ENCODE peak calls at places on chromosomes 13 and 19, in six cellular contexts. One of them, this sample, is unnamed.

GRCh38 chr19:18657590-18658365 is 20.9 kb downstream of the KLHL26 start:
- DNase-seq in brain microvascular endothelial cell: peak; percentile 95
- DNase-seq in heart left ventricle: peak; percentile 84
- DNase-seq in fibroblast of villous mesenchyme: peak; percentile 94
- DNase-seq in AG09319: no peak
- DNase-seq in GM12865: peak; percentile 47
- DNase-seq in this sample: peak; percentile 81

GRCh38 chr19:3284759-3285646 is 60.5 kb downstream of the CELF5 start:
- DNase-seq in brain microvascular endothelial cell: peak; percentile 90
- DNase-seq in heart left ventricle: no peak
- DNase-seq in fibroblast of villous mesenchyme: peak; percentile 46
- DNase-seq in AG09319: no peak
- DNase-seq in GM12865: peak; percentile 68
- DNase-seq in this sample: peak; percentile 38

GRCh38 chr13:43475135-43475534 is 311.6 kb downstream of the ENOX1 start:
- DNase-seq in brain microvascular endothelial cell: no peak
- DNase-seq in heart left ventricle: no peak
- DNase-seq in fibroblast of villous mesenchyme: no peak
- DNase-seq in AG09319: no peak
- DNase-seq in GM12865: no peak
- DNase-seq in this sample: peak; percentile 54

GRCh38 chr13:20193924-20194631 is 1.3 kb upstream of the GJB2 start:
- DNase-seq in brain microvascular endothelial cell: no peak
- DNase-seq in heart left ventricle: no peak
- DNase-seq in fibroblast of villous mesenchyme: no peak
- DNase-seq in AG09319: no peak
- DNase-seq in GM12865: peak; percentile 66
- DNase-seq in this sample: no peak

GRCh38 chr13:110412132-110412912 is 105.2 kb downstream of the COL4A2 start:
- DNase-seq in brain microvascular endothelial cell: peak; percentile 99
- DNase-seq in heart left ventricle: peak; percentile 91
- DNase-seq in fibroblast of villous mesenchyme: peak; percentile 100
- DNase-seq in AG09319: peak; percentile 97
- DNase-seq in GM12865: peak; percentile 74
- DNase-seq in this sample: peak; percentile 100

GRCh38 chr13:31476753-31477152 is 262.6 kb upstream of the RXFP2 start:
- DNase-seq in brain microvascular endothelial cell: peak; percentile 45
- DNase-seq in heart left ventricle: no peak
- DNase-seq in fibroblast of villous mesenchyme: no peak
- DNase-seq in AG09319: no peak
- DNase-seq in GM12865: no peak
- DNase-seq in this sample: peak; percentile 57

GRCh38 chr19:21084343-21084742 is 2.3 kb downstream of the ZNF714 start:
- DNase-seq in brain microvascular endothelial cell: peak; percentile 44
- DNase-seq in heart left ventricle: no peak
- DNase-seq in fibroblast of villous mesenchyme: peak; percentile 73
- DNase-seq in AG09319: no peak
- DNase-seq in GM12865: no peak
- DNase-seq in this sample: peak; percentile 5

GRCh38 chr19:49792829-49793560 is 20.1 kb downstream of the FUZ start:
- DNase-seq in brain microvascular endothelial cell: no peak
- DNase-seq in heart left ventricle: no peak
- DNase-seq in fibroblast of villous mesenchyme: no peak
- DNase-seq in AG09319: no peak
- DNase-seq in GM12865: no peak
- DNase-seq in this sample: no peak

GRCh38 chr13:48975926-48976676 is 389 bp downstream of the FNDC3A start:
- DNase-seq in brain microvascular endothelial cell: peak; percentile 63
- DNase-seq in heart left ventricle: peak; percentile 86
- DNase-seq in fibroblast of villous mesenchyme: peak; percentile 85
- DNase-seq in AG09319: peak; percentile 44
- DNase-seq in GM12865: peak; percentile 94
- DNase-seq in this sample: peak; percentile 75

GRCh38 chr19:16406356-16406755 is 65.4 kb downstream of the EPS15L1 start:
- DNase-seq in brain microvascular endothelial cell: no peak
- DNase-seq in heart left ventricle: no peak
- DNase-seq in fibroblast of villous mesenchyme: no peak
- DNase-seq in AG09319: no peak
- DNase-seq in GM12865: no peak
- DNase-seq in this sample: no peak
- TF ChIP-seq CTCF in brain microvascular endothelial cell: no peak
- TF ChIP-seq CTCF in heart left ventricle: no peak
- TF ChIP-seq CTCF in fibroblast of villous mesenchyme: no peak
- TF ChIP-seq CTCF in AG09319: no peak
- TF ChIP-seq CTCF in GM12865: no peak
- TF ChIP-seq CTCF in this sample: no peak

DNA sequence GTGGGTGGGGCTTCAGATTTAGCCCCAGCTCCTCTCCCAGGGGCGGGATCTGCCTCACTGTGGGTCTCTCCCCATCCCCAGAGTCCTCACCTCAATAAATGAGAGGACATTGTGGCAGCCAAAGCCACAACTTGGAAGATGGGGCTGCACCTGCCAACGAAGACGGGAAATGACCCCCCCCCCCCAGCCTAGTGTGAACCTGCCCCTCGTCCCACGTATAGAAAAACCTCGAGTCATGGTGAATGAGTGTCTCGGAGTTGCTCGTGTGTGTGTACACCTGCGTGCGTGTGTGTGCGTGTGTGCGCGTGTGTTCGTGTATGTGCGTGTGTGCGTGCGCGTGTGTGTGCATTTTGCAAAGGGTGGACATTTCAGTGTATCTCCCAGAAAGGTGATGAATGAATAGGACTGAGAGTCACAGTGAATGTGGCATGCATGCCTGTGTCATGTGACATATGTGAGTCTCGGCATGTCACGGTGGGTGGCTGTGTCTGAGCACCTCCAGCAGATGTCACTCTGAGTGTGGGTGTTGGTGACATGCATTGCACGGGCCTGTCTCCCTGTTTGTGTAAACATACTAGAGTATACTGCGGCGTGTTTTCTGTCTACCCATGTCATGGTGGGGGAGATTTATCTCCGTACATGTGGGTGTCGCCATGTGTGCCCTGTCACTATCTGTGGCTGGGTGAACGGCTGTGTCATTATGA is 1.5 kb upstream of the TRAPPC5 start:
- DNase-seq in brain microvascular endothelial cell: no peak
- DNase-seq in heart left ventricle: no peak
- DNase-seq in fibroblast of villous mesenchyme: no peak
- DNase-seq in AG09319: no peak
- DNase-seq in GM12865: peak; percentile 89
- DNase-seq in this sample: no peak
- TF ChIP-seq CTCF in brain microvascular endothelial cell: no peak
- TF ChIP-seq CTCF in heart left ventricle: no peak
- TF ChIP-seq CTCF in fibroblast of villous mesenchyme: no peak
- TF ChIP-seq CTCF in AG09319: no peak
- TF ChIP-seq CTCF in GM12865: peak; percentile 68
- TF ChIP-seq CTCF in this sample: no peak

GRCh38 chr19:10422846-10423245 is 2.5 kb downstream of the PDE4A start:
- DNase-seq in brain microvascular endothelial cell: no peak
- DNase-seq in heart left ventricle: no peak
- DNase-seq in fibroblast of villous mesenchyme: no peak
- DNase-seq in AG09319: no peak
- DNase-seq in GM12865: no peak
- DNase-seq in this sample: no peak

GRCh38 chr19:10421981-10422461 is 1.7 kb downstream of the PDE4A start:
- DNase-seq in brain microvascular endothelial cell: no peak
- DNase-seq in heart left ventricle: no peak
- DNase-seq in fibroblast of villous mesenchyme: no peak
- DNase-seq in AG09319: no peak
- DNase-seq in GM12865: no peak
- DNase-seq in this sample: no peak

GRCh38 chr19:10419646-10420443 is 493 bp upstream of the PDE4A start:
- DNase-seq in brain microvascular endothelial cell: peak; percentile 91
- DNase-seq in heart left ventricle: no peak
- DNase-seq in fibroblast of villous mesenchyme: peak; percentile 76
- DNase-seq in AG09319: no peak
- DNase-seq in GM12865: peak; percentile 73
- DNase-seq in this sample: peak; percentile 45

GRCh38 chr19:10420444-10421239 is at the start of gene PDE4A:
- DNase-seq in brain microvascular endothelial cell: no peak
- DNase-seq in heart left ventricle: no peak
- DNase-seq in fibroblast of villous mesenchyme: peak; percentile 40
- DNase-seq in AG09319: no peak
- DNase-seq in GM12865: peak; percentile 76
- DNase-seq in this sample: no peak

GRCh38 chr19:10421240-10421948 is 1.1 kb downstream of the PDE4A start:
- DNase-seq in brain microvascular endothelial cell: no peak
- DNase-seq in heart left ventricle: no peak
- DNase-seq in fibroblast of villous mesenchyme: no peak
- DNase-seq in AG09319: no peak
- DNase-seq in GM12865: no peak
- DNase-seq in this sample: no peak
- TF ChIP-seq CTCF in brain microvascular endothelial cell: no peak
- TF ChIP-seq CTCF in heart left ventricle: no peak
- TF ChIP-seq CTCF in fibroblast of villous mesenchyme: no peak
- TF ChIP-seq CTCF in AG09319: no peak
- TF ChIP-seq CTCF in GM12865: no peak
- TF ChIP-seq CTCF in this sample: no peak

GRCh38 chr19:17491287-17491686 is 20.2 kb upstream of the PGLS start:
- DNase-seq in brain microvascular endothelial cell: no peak
- DNase-seq in heart left ventricle: no peak
- DNase-seq in fibroblast of villous mesenchyme: no peak
- DNase-seq in AG09319: no peak
- DNase-seq in GM12865: no peak
- DNase-seq in this sample: no peak
- TF ChIP-seq CTCF in brain microvascular endothelial cell: no peak
- TF ChIP-seq CTCF in heart left ventricle: no peak
- TF ChIP-seq CTCF in fibroblast of villous mesenchyme: no peak
- TF ChIP-seq CTCF in AG09319: no peak
- TF ChIP-seq CTCF in GM12865: no peak
- TF ChIP-seq CTCF in this sample: no peak

This sample was measured in fibroblast of the aortic adventitia.